ENCODE peak calls at places on chromosomes 1 and 21, in nine cellular contexts. C, Q, U, H, S, E, W, T and G are unnamed samples.

GRCh38 chr1:156673387-156674121 is 3.7 kb downstream of the NES start:
- DNase-seq in H (no peak), T (no peak), C (no peak), W (no peak), Q (no peak), U (no peak), S (no peak), E (no peak), G (no peak)

GRCh38 chr1:214241060-214241459 is 39.9 kb upstream of the SMYD2 start:
- DNase-seq in U (no peak), E (peak; percentile 58), T (peak; percentile 35), W (no peak), Q (no peak), C (peak; percentile 24), S (no peak), H (no peak), G (peak; percentile 15)

GRCh38 chr1:116495534-116495933 is 75.3 kb downstream of the CD58 start:
- DNase-seq in H (no peak), C (no peak), S (no peak), T (no peak), U (no peak), Q (no peak), W (no peak), E (no peak), G (no peak)

GRCh38 chr1:11045428-11046269 is 1.4 kb downstream of the MASP2 start:
- DNase-seq in H (no peak), C (no peak), E (no peak), Q (no peak), U (no peak), W (no peak), T (no peak), S (no peak), G (no peak)

GRCh38 chr1:6145864-6146410 is 34.2 kb downstream of the CHD5 start:
- DNase-seq in T (no peak), S (no peak), H (no peak), E (no peak), W (no peak), Q (no peak), U (no peak), C (no peak), G (no peak)

GRCh38 chr1:167137285-167138192 is 43.7 kb downstream of the STYXL2 start:
- DNase-seq in Q (no peak), S (no peak), C (no peak), H (no peak), E (no peak), W (no peak), U (no peak), T (no peak), G (no peak)

GRCh38 chr1:226873771-226874578 is 3.6 kb downstream of the PSEN2 start:
- DNase-seq in W (no peak), U (peak; percentile 53), S (no peak), C (no peak), E (no peak), H (no peak), T (no peak), Q (no peak), G (no peak)

GRCh38 chr1:73948021-73948420 is 250.0 kb downstream of the LRRIQ3 start:
- DNase-seq in W (no peak), C (no peak), Q (no peak), T (no peak), H (no peak), E (no peak), U (no peak), S (no peak), G (no peak)

GRCh38 chr1:33634806-33635205 is 162.4 kb downstream of the ZSCAN20 start:
- DNase-seq in E (peak; percentile 20), U (no peak), C (peak; percentile 7), H (no peak), W (no peak), S (no peak), T (peak; percentile 20), Q (no peak), G (peak; percentile 41)

GRCh38 chr1:237042467-237042891 is 495 bp downstream of the RYR2 start:
- DNase-seq in C (no peak), W (no peak), H (no peak), U (no peak), Q (no peak), E (no peak), T (no peak), S (no peak), G (no peak)

GRCh38 chr1:203440780-203441179 is 34.8 kb upstream of the PRELP start:
- DNase-seq in U (peak; percentile 91), W (no peak), C (peak; percentile 46), H (peak; percentile 74), S (peak; percentile 35), T (peak; percentile 88), Q (peak; percentile 41), E (peak; percentile 24), G (peak; percentile 82)
- TF ChIP-seq CTCF in U (peak; percentile 22), W (no peak), C (peak; percentile 57), H (no peak), S (peak; percentile 51), T (peak; percentile 67), Q (peak; percentile 60), E (peak; percentile 48), G (peak; percentile 76)

GRCh38 chr1:205505076-205505729 is 734 bp downstream of the CDK18 start:
- DNase-seq in C (no peak), E (peak; percentile 5), S (no peak), H (no peak), T (no peak), W (no peak), Q (no peak), U (no peak), G (no peak)
- H3K4me3 ChIP-seq in C (peak overlapping the region; percentile 26), E (peak overlapping the region; percentile 52), S (peak overlapping the region; percentile 45), H (peak overlapping the region; percentile 55), T (peak overlapping the region; percentile 52), W (peak overlapping the region; percentile 73), Q (peak overlapping the region; percentile 57), U (peak overlapping the region; percentile 73), G (peak overlapping the region; percentile 60)

GRCh38 chr21:41369105-41369914 is 7.5 kb downstream of the MX2 start:
- DNase-seq in Q (no peak), T (no peak), W (peak; percentile 34), S (no peak), U (no peak), H (no peak), C (no peak), E (no peak), G (peak; percentile 7)
- TF ChIP-seq CTCF in Q (no peak), T (no peak), W (no peak), S (peak; percentile 29), U (no peak), H (no peak), C (no peak), E (peak; percentile 19), G (peak; percentile 15)

GRCh38 chr1:184002071-184002470 is 35.5 kb downstream of the COLGALT2 start:
- DNase-seq in W (no peak), S (peak; percentile 80), Q (peak; percentile 57), U (no peak), T (peak; percentile 91), E (peak; percentile 81), C (peak; percentile 93), H (no peak), G (peak; percentile 86)
- H3K4me3 ChIP-seq in W (no peak overlapping the region), S (no peak overlapping the region), Q (no peak overlapping the region), U (no peak overlapping the region), T (no peak overlapping the region), E (no peak overlapping the region), C (no peak overlapping the region), H (no peak overlapping the region), G (no peak overlapping the region)

DNA sequence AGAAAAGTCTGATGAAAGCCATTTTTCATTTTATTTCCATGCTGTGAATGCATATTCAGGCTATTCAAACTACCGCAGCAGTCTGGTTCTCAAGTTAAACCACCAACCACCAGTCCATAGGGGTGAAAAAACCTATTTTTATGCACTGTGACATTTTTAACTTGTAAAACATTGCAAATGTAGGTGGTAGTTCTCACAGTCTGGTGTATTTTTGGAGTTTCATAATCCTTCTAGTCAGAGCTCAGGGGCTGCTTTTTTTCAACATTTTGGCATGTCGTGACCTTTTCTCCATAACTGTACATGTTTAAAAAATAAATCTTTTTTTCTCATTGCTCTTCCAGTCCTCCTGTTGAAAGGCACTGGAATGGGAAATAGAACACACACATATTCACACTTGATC is 907.6 kb upstream of the ADGRL2 start:
- DNase-seq in C (no peak), H (no peak), Q (no peak), T (peak; percentile 29), E (no peak), U (no peak), W (no peak), S (no peak), G (peak; percentile 31)
- TF ChIP-seq CTCF in C (no peak), H (no peak), Q (no peak), T (no peak), E (no peak), U (no peak), W (no peak), S (no peak), G (no peak)

GRCh38 chr1:103107696-103108524 is at the start of gene COL11A1:
- DNase-seq in Q (no peak), E (no peak), T (no peak), W (no peak), U (no peak), C (peak; percentile 47), S (no peak), H (no peak), G (peak; percentile 57)

GRCh38 chr1:103109291-103109920 is 1.1 kb upstream of the COL11A1 start:
- DNase-seq in U (no peak), Q (no peak), T (no peak), W (no peak), C (no peak), E (no peak), H (no peak), S (no peak), G (no peak)

GRCh38 chr1:103106426-103107321 is 1.6 kb downstream of the COL11A1 start:
- DNase-seq in S (peak; percentile 49), T (peak; percentile 63), W (no peak), E (peak; percentile 54), U (no peak), C (peak; percentile 76), Q (no peak), H (no peak), G (peak; percentile 93)

GRCh38 chr1:103110701-103111100 is 2.4 kb upstream of the COL11A1 start:
- DNase-seq in Q (no peak), U (no peak), E (no peak), T (no peak), C (peak; percentile 40), S (no peak), W (no peak), H (no peak), G (peak; percentile 58)

DNA sequence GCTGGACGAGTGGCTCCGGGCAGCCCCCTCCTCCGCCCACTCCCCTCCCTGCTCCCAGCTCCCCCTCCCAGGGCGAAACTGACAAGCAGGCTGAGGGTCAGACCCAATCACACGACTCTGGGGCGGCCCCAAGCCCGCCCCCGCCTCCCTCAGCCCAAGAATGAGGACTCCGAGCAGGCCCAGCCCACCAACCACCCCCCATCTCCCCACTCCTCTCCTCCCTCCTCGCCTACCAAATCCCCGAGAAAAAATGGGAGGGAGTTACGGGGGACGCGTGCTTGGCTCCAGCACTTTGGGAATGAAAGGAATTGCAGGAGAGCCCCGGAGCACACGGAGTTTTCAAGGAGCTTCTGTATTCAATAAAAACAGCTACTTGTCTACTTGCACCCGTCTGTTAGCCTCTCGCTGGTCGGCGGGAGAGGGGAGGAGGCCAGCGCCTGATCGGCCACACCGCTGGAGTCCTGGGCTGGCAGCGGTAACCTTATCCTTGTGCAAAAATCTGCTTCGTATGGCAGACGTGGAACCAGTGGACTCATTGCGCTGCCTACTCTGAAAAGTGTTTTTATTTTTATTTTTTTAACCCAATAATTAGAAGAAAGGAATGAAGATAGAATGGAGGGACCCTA is 316 bp upstream of the COL11A1 start:
- DNase-seq in W (no peak), S (peak; percentile 35), Q (no peak), H (no peak), T (no peak), U (no peak), C (peak; percentile 72), E (no peak), G (peak; percentile 93)
- H3K4me3 ChIP-seq in W (no peak overlapping the region), S (peak overlapping the region; percentile 67), Q (peak overlapping the region; percentile 61), H (no peak overlapping the region), T (peak overlapping the region; percentile 48), U (peak overlapping the region; percentile 37), C (peak overlapping the region; percentile 60), E (no peak overlapping the region), G (peak overlapping the region; percentile 79)